ENCODE peak calls at places on chromosomes 4 and X, in nine cellular contexts. E is IMR-90; Z is stimulated activated CD8-positive, alpha-beta memory T cell treated with anti-CD3 and anti-CD28 coated beads, Interleukin-2, amount 100 ng/mL, for 48 hours; N is anterior cingulate cortex; W is H54; D is NCI-H2081; A is A549; J is amniotic epithelial cell; C is effector memory CD8-positive, alpha-beta T cell. T is an unnamed sample.
A peak's percentile ranks its signal among the peaks of the same experiment; 100 is the strongest.

GRCh38 chr4:110615366-110616161 is 7.3 kb downstream of the PITX2 start:
- DNase-seq in E (no peak), Z (no peak), N (no peak), W (no peak), D (no peak), A (no peak), J (peak; percentile 54), C (no peak), T (no peak)

GRCh38 chr4:183471960-183472708 is 27.7 kb downstream of the CDKN2AIP start:
- DNase-seq in E (peak; percentile 66), Z (peak; percentile 69), N (peak; percentile 27), W (peak; percentile 20), D (peak; percentile 53), A (peak; percentile 64), J (peak; percentile 48), C (peak; percentile 77), T (no peak)

GRCh38 chrX:68691921-68692320 is 44.5 kb downstream of the STARD8 start:
- DNase-seq in E (no peak), Z (no peak), N (no peak), W (no peak), D (no peak), A (no peak), J (no peak), C (no peak), T (no peak)

GRCh38 chrX:149568701-149569296 is 18.5 kb downstream of the MAGEA9B start:
- DNase-seq in E (no peak), Z (no peak), N (no peak), W (no peak), D (no peak), A (no peak), J (no peak), C (no peak), T (no peak)

GRCh38 chr4:123505457-123506310 is 109.1 kb downstream of the SPRY1 start:
- DNase-seq in E (peak; percentile 61), Z (peak; percentile 24), N (peak; percentile 64), W (no peak), D (peak; percentile 84), A (no peak), J (peak; percentile 64), C (no peak), T (no peak)

GRCh38 chr4:40316782-40317635 is 18.1 kb upstream of the CHRNA9 start:
- DNase-seq in E (peak; percentile 91), Z (no peak), N (no peak), W (no peak), D (no peak), A (no peak), J (peak; percentile 97), C (peak; percentile 68), T (peak; percentile 94)

GRCh38 chr4:76897522-76898384 is at the start of gene SOWAHB:
- DNase-seq in E (no peak), Z (no peak), N (no peak), W (no peak), D (peak; percentile 51), A (peak; percentile 10), J (no peak), C (peak; percentile 17), T (no peak)

GRCh38 chr4:187444061-187444460 is 551.5 kb upstream of the ZFP42 start:
- DNase-seq in E (peak; percentile 34), Z (no peak), N (no peak), W (no peak), D (no peak), A (no peak), J (no peak), C (no peak), T (peak; percentile 10)

GRCh38 chr4:98642991-98643426 is 15.4 kb downstream of the TSPAN5 start:
- DNase-seq in E (peak; percentile 89), Z (no peak), N (no peak), W (no peak), D (no peak), A (peak; percentile 25), J (peak; percentile 79), C (no peak), T (peak; percentile 48)

GRCh38 chr4:24211821-24212220 is 322.0 kb upstream of the PPARGC1A start:
- DNase-seq in E (peak; percentile 85), Z (no peak), N (no peak), W (no peak), D (no peak), A (no peak), J (no peak), C (no peak), T (no peak)

GRCh38 chr4:52968241-52968640 is 106.1 kb downstream of the RASL11B start:
- DNase-seq in E (no peak), Z (no peak), N (no peak), W (no peak), D (no peak), A (no peak), J (no peak), C (no peak), T (no peak)

GRCh38 chrX:87805829-87806490 is 288.4 kb downstream of the KLHL4 start:
- DNase-seq in E (no peak), Z (no peak), N (no peak), W (no peak), D (no peak), A (no peak), J (no peak), C (no peak), T (no peak)

GRCh38 chrX:97597954-97598353 is 714.2 kb downstream of the RPA4 start:
- DNase-seq in E (no peak), Z (no peak), N (no peak), W (no peak), D (no peak), A (no peak), J (no peak), C (no peak), T (no peak)

GRCh38 chr4:104571341-104571740 is 76.6 kb upstream of the CXXC4 start:
- DNase-seq in E (no peak), Z (no peak), N (no peak), W (peak; percentile 4), D (no peak), A (no peak), J (no peak), C (no peak), T (peak; percentile 27)

GRCh38 chr4:76447326-76447954 is 12.4 kb downstream of the SHROOM3 start:
- DNase-seq in E (peak; percentile 20), Z (no peak), N (no peak), W (no peak), D (no peak), A (no peak), J (peak; percentile 42), C (no peak), T (no peak)

GRCh38 chr4:8364848-8365350 is 75.6 kb downstream of the ACOX3 start:
- DNase-seq in E (no peak), Z (no peak), N (no peak), W (no peak), D (no peak), A (no peak), J (no peak), C (no peak), T (no peak)

GRCh38 chrX:94936722-94937121 is 1262.7 kb downstream of the FAM133A start:
- DNase-seq in E (no peak), Z (no peak), N (no peak), W (no peak), D (no peak), A (no peak), J (no peak), C (no peak), T (no peak)

GRCh38 chr4:13548984-13549546 is 4.8 kb upstream of the NKX3-2 start:
- DNase-seq in E (peak; percentile 74), Z (peak; percentile 77), N (peak; percentile 9), W (peak; percentile 86), D (peak; percentile 92), A (peak; percentile 78), J (peak; percentile 64), C (peak; percentile 72), T (no peak)

GRCh38 chr4:165152527-165152926 is 39.9 kb upstream of the TMEM192 start:
- DNase-seq in E (no peak), Z (no peak), N (no peak), W (no peak), D (no peak), A (no peak), J (peak; percentile 89), C (no peak), T (no peak)

GRCh38 chr4:70473691-70474090 is 1.7 kb downstream of the MUC7 start:
- DNase-seq in E (peak; percentile 38), Z (no peak), N (no peak), W (no peak), D (no peak), A (no peak), J (no peak), C (no peak), T (no peak)

GRCh38 chr4:42865572-42866189 is 26.8 kb upstream of the GRXCR1 start:
- DNase-seq in E (peak; percentile 36), Z (no peak), N (no peak), W (no peak), D (peak; percentile 68), A (peak; percentile 0), J (peak; percentile 29), C (peak; percentile 53), T (peak; percentile 25)

GRCh38 chrX:110082156-110082555 is 79.2 kb downstream of the TMEM164 start:
- DNase-seq in E (peak; percentile 93), Z (no peak), N (no peak), W (no peak), D (peak; percentile 13), A (no peak), J (peak; percentile 97), C (no peak), T (no peak)

GRCh38 chr4:38310446-38311043 is 350.3 kb downstream of the PTTG2 start:
- DNase-seq in E (no peak), Z (peak; percentile 24), N (no peak), W (no peak), D (no peak), A (no peak), J (no peak), C (peak; percentile 62), T (no peak)

GRCh38 chr4:124863039-124863545 is 150.6 kb upstream of the ANKRD50 start:
- DNase-seq in E (no peak), Z (no peak), N (no peak), W (no peak), D (no peak), A (no peak), J (peak; percentile 69), C (no peak), T (no peak)

GRCh38 chr4:6367313-6367945 is 97.8 kb downstream of the WFS1 start:
- DNase-seq in E (no peak), Z (no peak), N (no peak), W (no peak), D (peak; percentile 82), A (no peak), J (no peak), C (no peak), T (no peak)

GRCh38 chrX:107025538-107025937 is 25.5 kb upstream of the MORC4 start:
- DNase-seq in E (peak; percentile 24), Z (no peak), N (no peak), W (peak; percentile 2), D (peak; percentile 53), A (peak; percentile 25), J (peak; percentile 24), C (no peak), T (peak; percentile 1)

GRCh38 chr4:145308598-145308997 is 128.2 kb upstream of the OTUD4 start:
- DNase-seq in E (peak; percentile 22), Z (no peak), N (no peak), W (no peak), D (no peak), A (no peak), J (no peak), C (no peak), T (no peak)

GRCh38 chr4:40038972-40039371 is 17.7 kb upstream of the N4BP2 start:
- DNase-seq in E (peak; percentile 50), Z (no peak), N (no peak), W (no peak), D (no peak), A (no peak), J (peak; percentile 44), C (no peak), T (no peak)

GRCh38 chr4:69095301-69095731 is 958 bp upstream of the UGT2B7 start:
- DNase-seq in E (peak; percentile 92), Z (no peak), N (no peak), W (no peak), D (no peak), A (peak; percentile 37), J (peak; percentile 89), C (no peak), T (peak; percentile 84)

GRCh38 chr4:6221851-6222760 is 21.8 kb upstream of the JAKMIP1 start:
- DNase-seq in E (no peak), Z (peak; percentile 14), N (peak; percentile 72), W (no peak), D (peak; percentile 63), A (no peak), J (no peak), C (peak; percentile 42), T (no peak)

GRCh38 chrX:80223922-80224579 is 196.2 kb upstream of the TENT5D start:
- DNase-seq in E (no peak), Z (no peak), N (no peak), W (no peak), D (no peak), A (no peak), J (no peak), C (no peak), T (no peak)